ENCODE peak calls at places on chromosomes 2 and 18, in ten cellular contexts. One of them, this sample, is unnamed.

GRCh38 chr2:34229998-34230397 is 630.9 kb upstream of the FAM98A start:
- DNase-seq in hippocampal formation: no peak
- DNase-seq in T-helper 17 cell: no peak
- DNase-seq in astrocyte of the spinal cord: no peak
- DNase-seq in naive thymus-derived CD8-positive, alpha-beta T cell: no peak
- DNase-seq in stimulated activated CD4-positive, alpha-beta T cell treated with anti-CD3 and anti-CD28 coated beads, Interleukin-2, amount 100 ng/mL, for 48 hours: no peak
- DNase-seq in GM23248: no peak
- DNase-seq in uterus: no peak
- DNase-seq in AG20443: no peak
- DNase-seq in ELR: no peak
- DNase-seq in this sample: no peak

GRCh38 chr2:25386662-25387478 is 45.1 kb upstream of the DNMT3A start:
- DNase-seq in hippocampal formation: no peak
- DNase-seq in T-helper 17 cell: no peak
- DNase-seq in astrocyte of the spinal cord: no peak
- DNase-seq in naive thymus-derived CD8-positive, alpha-beta T cell: no peak
- DNase-seq in stimulated activated CD4-positive, alpha-beta T cell treated with anti-CD3 and anti-CD28 coated beads, Interleukin-2, amount 100 ng/mL, for 48 hours: no peak
- DNase-seq in GM23248: no peak
- DNase-seq in uterus: no peak
- DNase-seq in AG20443: no peak
- DNase-seq in ELR: no peak
- DNase-seq in this sample: no peak

GRCh38 chr2:216473187-216473586 is 25.5 kb upstream of the RPL37A start:
- DNase-seq in hippocampal formation: no peak
- DNase-seq in T-helper 17 cell: no peak
- DNase-seq in astrocyte of the spinal cord: no peak
- DNase-seq in naive thymus-derived CD8-positive, alpha-beta T cell: no peak
- DNase-seq in stimulated activated CD4-positive, alpha-beta T cell treated with anti-CD3 and anti-CD28 coated beads, Interleukin-2, amount 100 ng/mL, for 48 hours: no peak
- DNase-seq in GM23248: no peak
- DNase-seq in uterus: no peak
- DNase-seq in AG20443: no peak
- DNase-seq in ELR: no peak
- DNase-seq in this sample: no peak

GRCh38 chr2:95001117-95001551 is 24.4 kb upstream of the MAL start:
- DNase-seq in hippocampal formation: no peak
- DNase-seq in T-helper 17 cell: no peak
- DNase-seq in astrocyte of the spinal cord: no peak
- DNase-seq in naive thymus-derived CD8-positive, alpha-beta T cell: no peak
- DNase-seq in stimulated activated CD4-positive, alpha-beta T cell treated with anti-CD3 and anti-CD28 coated beads, Interleukin-2, amount 100 ng/mL, for 48 hours: no peak
- DNase-seq in GM23248: no peak
- DNase-seq in uterus: no peak
- DNase-seq in AG20443: no peak
- DNase-seq in ELR: no peak
- DNase-seq in this sample: no peak

GRCh38 chr2:187552959-187553681 is 1.1 kb downstream of the TFPI start:
- DNase-seq in hippocampal formation: no peak
- DNase-seq in T-helper 17 cell: no peak
- DNase-seq in astrocyte of the spinal cord: peak
- DNase-seq in naive thymus-derived CD8-positive, alpha-beta T cell: no peak
- DNase-seq in stimulated activated CD4-positive, alpha-beta T cell treated with anti-CD3 and anti-CD28 coated beads, Interleukin-2, amount 100 ng/mL, for 48 hours: no peak
- DNase-seq in GM23248: peak
- DNase-seq in uterus: no peak
- DNase-seq in AG20443: peak
- DNase-seq in ELR: peak
- DNase-seq in this sample: no peak

GRCh38 chr2:176492583-176492982 is 223.3 kb downstream of the MTX2 start:
- DNase-seq in hippocampal formation: no peak
- DNase-seq in T-helper 17 cell: no peak
- DNase-seq in astrocyte of the spinal cord: no peak
- DNase-seq in naive thymus-derived CD8-positive, alpha-beta T cell: no peak
- DNase-seq in stimulated activated CD4-positive, alpha-beta T cell treated with anti-CD3 and anti-CD28 coated beads, Interleukin-2, amount 100 ng/mL, for 48 hours: no peak
- DNase-seq in GM23248: no peak
- DNase-seq in uterus: no peak
- DNase-seq in AG20443: no peak
- DNase-seq in ELR: no peak
- DNase-seq in this sample: no peak

GRCh38 chr18:71336811-71337210 is 1048.0 kb downstream of the SOCS6 start:
- DNase-seq in hippocampal formation: no peak
- DNase-seq in T-helper 17 cell: no peak
- DNase-seq in astrocyte of the spinal cord: no peak
- DNase-seq in naive thymus-derived CD8-positive, alpha-beta T cell: no peak
- DNase-seq in stimulated activated CD4-positive, alpha-beta T cell treated with anti-CD3 and anti-CD28 coated beads, Interleukin-2, amount 100 ng/mL, for 48 hours: no peak
- DNase-seq in GM23248: no peak
- DNase-seq in uterus: no peak
- DNase-seq in AG20443: no peak
- DNase-seq in ELR: no peak
- DNase-seq in this sample: no peak

GRCh38 chr2:26318950-26319349 is 27.0 kb upstream of the SELENOI start:
- DNase-seq in hippocampal formation: no peak
- DNase-seq in T-helper 17 cell: no peak
- DNase-seq in astrocyte of the spinal cord: no peak
- DNase-seq in naive thymus-derived CD8-positive, alpha-beta T cell: no peak
- DNase-seq in stimulated activated CD4-positive, alpha-beta T cell treated with anti-CD3 and anti-CD28 coated beads, Interleukin-2, amount 100 ng/mL, for 48 hours: no peak
- DNase-seq in GM23248: no peak
- DNase-seq in uterus: no peak
- DNase-seq in AG20443: no peak
- DNase-seq in ELR: no peak
- DNase-seq in this sample: no peak

GRCh38 chr2:65075605-65076344 is 19.6 kb downstream of the CEP68 start:
- DNase-seq in hippocampal formation: no peak
- DNase-seq in T-helper 17 cell: no peak
- DNase-seq in astrocyte of the spinal cord: peak
- DNase-seq in naive thymus-derived CD8-positive, alpha-beta T cell: no peak
- DNase-seq in stimulated activated CD4-positive, alpha-beta T cell treated with anti-CD3 and anti-CD28 coated beads, Interleukin-2, amount 100 ng/mL, for 48 hours: no peak
- DNase-seq in GM23248: peak
- DNase-seq in uterus: no peak
- DNase-seq in AG20443: peak
- DNase-seq in ELR: no peak
- DNase-seq in this sample: no peak

GRCh38 chr18:2551425-2551824 is 19.9 kb downstream of the METTL4 start:
- DNase-seq in hippocampal formation: no peak
- DNase-seq in T-helper 17 cell: no peak
- DNase-seq in astrocyte of the spinal cord: no peak
- DNase-seq in naive thymus-derived CD8-positive, alpha-beta T cell: no peak
- DNase-seq in stimulated activated CD4-positive, alpha-beta T cell treated with anti-CD3 and anti-CD28 coated beads, Interleukin-2, amount 100 ng/mL, for 48 hours: no peak
- DNase-seq in GM23248: no peak
- DNase-seq in uterus: no peak
- DNase-seq in AG20443: no peak
- DNase-seq in ELR: no peak
- DNase-seq in this sample: no peak

GRCh38 chr2:52880872-52881271 is 886.7 kb upstream of the CHAC2 start:
- DNase-seq in hippocampal formation: no peak
- DNase-seq in T-helper 17 cell: no peak
- DNase-seq in astrocyte of the spinal cord: no peak
- DNase-seq in naive thymus-derived CD8-positive, alpha-beta T cell: no peak
- DNase-seq in stimulated activated CD4-positive, alpha-beta T cell treated with anti-CD3 and anti-CD28 coated beads, Interleukin-2, amount 100 ng/mL, for 48 hours: no peak
- DNase-seq in GM23248: no peak
- DNase-seq in uterus: no peak
- DNase-seq in AG20443: no peak
- DNase-seq in ELR: no peak
- DNase-seq in this sample: no peak

GRCh38 chr2:215486973-215487372 is 51.1 kb upstream of the FN1 start:
- DNase-seq in hippocampal formation: no peak
- DNase-seq in T-helper 17 cell: no peak
- DNase-seq in astrocyte of the spinal cord: no peak
- DNase-seq in naive thymus-derived CD8-positive, alpha-beta T cell: no peak
- DNase-seq in stimulated activated CD4-positive, alpha-beta T cell treated with anti-CD3 and anti-CD28 coated beads, Interleukin-2, amount 100 ng/mL, for 48 hours: no peak
- DNase-seq in GM23248: no peak
- DNase-seq in uterus: no peak
- DNase-seq in AG20443: no peak
- DNase-seq in ELR: no peak
- DNase-seq in this sample: no peak

GRCh38 chr2:118492335-118492734 is 355.1 kb downstream of the EN1 start:
- DNase-seq in hippocampal formation: no peak
- DNase-seq in T-helper 17 cell: no peak
- DNase-seq in astrocyte of the spinal cord: peak
- DNase-seq in naive thymus-derived CD8-positive, alpha-beta T cell: no peak
- DNase-seq in stimulated activated CD4-positive, alpha-beta T cell treated with anti-CD3 and anti-CD28 coated beads, Interleukin-2, amount 100 ng/mL, for 48 hours: no peak
- DNase-seq in GM23248: no peak
- DNase-seq in uterus: no peak
- DNase-seq in AG20443: no peak
- DNase-seq in ELR: peak
- DNase-seq in this sample: no peak

GRCh38 chr2:239734436-239735005 is 290.6 kb downstream of the NDUFA10 start:
- DNase-seq in hippocampal formation: no peak
- DNase-seq in T-helper 17 cell: no peak
- DNase-seq in astrocyte of the spinal cord: no peak
- DNase-seq in naive thymus-derived CD8-positive, alpha-beta T cell: no peak
- DNase-seq in stimulated activated CD4-positive, alpha-beta T cell treated with anti-CD3 and anti-CD28 coated beads, Interleukin-2, amount 100 ng/mL, for 48 hours: no peak
- DNase-seq in GM23248: no peak
- DNase-seq in uterus: no peak
- DNase-seq in AG20443: no peak
- DNase-seq in ELR: no peak
- DNase-seq in this sample: no peak

GRCh38 chr18:51621103-51621969 is 423.9 kb upstream of the MEX3C start:
- DNase-seq in hippocampal formation: peak
- DNase-seq in T-helper 17 cell: no peak
- DNase-seq in astrocyte of the spinal cord: peak
- DNase-seq in naive thymus-derived CD8-positive, alpha-beta T cell: no peak
- DNase-seq in stimulated activated CD4-positive, alpha-beta T cell treated with anti-CD3 and anti-CD28 coated beads, Interleukin-2, amount 100 ng/mL, for 48 hours: peak
- DNase-seq in GM23248: peak
- DNase-seq in uterus: no peak
- DNase-seq in AG20443: peak
- DNase-seq in ELR: peak
- DNase-seq in this sample: peak

GRCh38 chr18:43830905-43831304 is 553.6 kb upstream of the SYT4 start:
- DNase-seq in hippocampal formation: no peak
- DNase-seq in T-helper 17 cell: no peak
- DNase-seq in astrocyte of the spinal cord: peak
- DNase-seq in naive thymus-derived CD8-positive, alpha-beta T cell: no peak
- DNase-seq in stimulated activated CD4-positive, alpha-beta T cell treated with anti-CD3 and anti-CD28 coated beads, Interleukin-2, amount 100 ng/mL, for 48 hours: no peak
- DNase-seq in GM23248: peak
- DNase-seq in uterus: no peak
- DNase-seq in AG20443: no peak
- DNase-seq in ELR: no peak
- DNase-seq in this sample: no peak

GRCh38 chr18:26549486-26550435 is 1.4 kb upstream of the KCTD1 start:
- DNase-seq in hippocampal formation: peak
- DNase-seq in T-helper 17 cell: no peak
- DNase-seq in astrocyte of the spinal cord: peak
- DNase-seq in naive thymus-derived CD8-positive, alpha-beta T cell: no peak
- DNase-seq in stimulated activated CD4-positive, alpha-beta T cell treated with anti-CD3 and anti-CD28 coated beads, Interleukin-2, amount 100 ng/mL, for 48 hours: no peak
- DNase-seq in GM23248: peak
- DNase-seq in uterus: peak
- DNase-seq in AG20443: peak
- DNase-seq in ELR: peak
- DNase-seq in this sample: peak

GRCh38 chr18:8735274-8735673 is 29.9 kb downstream of the MTCL1 start:
- DNase-seq in hippocampal formation: no peak
- DNase-seq in T-helper 17 cell: no peak
- DNase-seq in astrocyte of the spinal cord: no peak
- DNase-seq in naive thymus-derived CD8-positive, alpha-beta T cell: no peak
- DNase-seq in stimulated activated CD4-positive, alpha-beta T cell treated with anti-CD3 and anti-CD28 coated beads, Interleukin-2, amount 100 ng/mL, for 48 hours: no peak
- DNase-seq in GM23248: no peak
- DNase-seq in uterus: no peak
- DNase-seq in AG20443: no peak
- DNase-seq in ELR: no peak
- DNase-seq in this sample: no peak

GRCh38 chr2:48779019-48779418 is 23.5 kb upstream of the LHCGR start:
- DNase-seq in hippocampal formation: no peak
- DNase-seq in T-helper 17 cell: no peak
- DNase-seq in astrocyte of the spinal cord: no peak
- DNase-seq in naive thymus-derived CD8-positive, alpha-beta T cell: no peak
- DNase-seq in stimulated activated CD4-positive, alpha-beta T cell treated with anti-CD3 and anti-CD28 coated beads, Interleukin-2, amount 100 ng/mL, for 48 hours: no peak
- DNase-seq in GM23248: no peak
- DNase-seq in uterus: no peak
- DNase-seq in AG20443: no peak
- DNase-seq in ELR: no peak
- DNase-seq in this sample: no peak